ENCODE peak calls at places on chromosomes 6 and 20, in four cellular contexts. G, Q, X and Z are unnamed samples.

GRCh38 chr6:3749390-3749978 is 2.0 kb downstream of the PXDC1 start:
- DNase-seq in G (peak; percentile 46), Q (peak; percentile 52), X (no peak), Z (no peak)

GRCh38 chr6:33620158-33620583 is 951 bp upstream of the ITPR3 start:
- DNase-seq in Q (peak; percentile 56), X (no peak), G (peak; percentile 60), Z (no peak)

GRCh38 chr6:50353603-50354002 is 303.9 kb upstream of the DEFB112 start:
- DNase-seq in Q (no peak), G (no peak), X (no peak), Z (no peak)

GRCh38 chr6:37860226-37860839 is 40.8 kb downstream of the ZFAND3 start:
- DNase-seq in X (peak; percentile 65), G (peak; percentile 50), Q (no peak), Z (no peak)

GRCh38 chr6:149963462-149964242 is at the start of gene ULBP1:
- DNase-seq in Q (peak; percentile 96), X (peak; percentile 83), G (peak; percentile 67), Z (no peak)

GRCh38 chr6:151014404-151015150 is 149.1 kb downstream of the MTHFD1L start:
- DNase-seq in Q (peak; percentile 72), X (peak; percentile 71), G (peak; percentile 80), Z (peak; percentile 33)

GRCh38 chr6:26329763-26330511 is 35.1 kb upstream of the BTN3A2 start:
- DNase-seq in X (peak; percentile 68), G (peak; percentile 52), Q (peak; percentile 56), Z (no peak)

GRCh38 chr6:157221049-157221816 is 102.1 kb downstream of the TMEM242 start:
- DNase-seq in Q (peak; percentile 95), X (peak; percentile 63), G (peak; percentile 77), Z (peak; percentile 25)

GRCh38 chr6:4021862-4022715 is 56.8 kb downstream of the FAM217A start:
- DNase-seq in X (no peak), G (peak; percentile 35), Q (no peak), Z (no peak)

GRCh38 chr6:42212442-42212841 is 5.2 kb downstream of the MRPS10 start:
- DNase-seq in X (no peak), G (no peak), Q (no peak), Z (no peak)

GRCh38 chr6:18087396-18088165 is 34.9 kb downstream of the NHLRC1 start:
- DNase-seq in Q (no peak), G (no peak), X (no peak), Z (no peak)

GRCh38 chr6:34867484-34867883 is 20.4 kb downstream of the TAF11 start:
- DNase-seq in Q (peak; percentile 7), X (no peak), G (no peak), Z (no peak)

GRCh38 chr6:159832941-159833340 is 32.9 kb downstream of the PNLDC1 start:
- DNase-seq in X (no peak), G (no peak), Q (no peak), Z (peak; percentile 49)

GRCh38 chr20:49890651-49891361 is 24.5 kb downstream of the SPATA2 start:
- DNase-seq in G (peak; percentile 20), Q (no peak), X (no peak), Z (no peak)

GRCh38 chr6:135703621-135704020 is 147.9 kb upstream of the PDE7B start:
- DNase-seq in G (no peak), X (no peak), Q (no peak), Z (no peak)

GRCh38 chr6:148348335-148348734 is 5.7 kb downstream of the SASH1 start:
- DNase-seq in G (no peak), Q (no peak), X (no peak), Z (no peak)

GRCh38 chr6:82030761-82031160 is 216.8 kb downstream of the IBTK start:
- DNase-seq in X (no peak), Q (no peak), G (peak; percentile 35), Z (no peak)

GRCh38 chr6:82032444-82032843 is 215.1 kb downstream of the IBTK start:
- DNase-seq in X (no peak), Q (no peak), G (no peak), Z (no peak)

GRCh38 chr6:82025271-82025670 is 222.3 kb downstream of the IBTK start:
- DNase-seq in X (peak; percentile 15), G (no peak), Q (no peak), Z (no peak)

GRCh38 chr6:82033631-82034211 is 213.8 kb downstream of the IBTK start:
- DNase-seq in X (peak; percentile 20), Q (no peak), G (no peak), Z (no peak)

GRCh38 chr6:82030301-82030700 is 217.2 kb downstream of the IBTK start:
- DNase-seq in G (no peak), X (no peak), Q (no peak), Z (no peak)
- H3K9me1 ChIP-seq in G (no peaks in the 10 kb centered on the region), X (no peaks in the 10 kb centered on the region), Q (no peaks in the 10 kb centered on the region), Z (no peaks in the 10 kb centered on the region)

DNA sequence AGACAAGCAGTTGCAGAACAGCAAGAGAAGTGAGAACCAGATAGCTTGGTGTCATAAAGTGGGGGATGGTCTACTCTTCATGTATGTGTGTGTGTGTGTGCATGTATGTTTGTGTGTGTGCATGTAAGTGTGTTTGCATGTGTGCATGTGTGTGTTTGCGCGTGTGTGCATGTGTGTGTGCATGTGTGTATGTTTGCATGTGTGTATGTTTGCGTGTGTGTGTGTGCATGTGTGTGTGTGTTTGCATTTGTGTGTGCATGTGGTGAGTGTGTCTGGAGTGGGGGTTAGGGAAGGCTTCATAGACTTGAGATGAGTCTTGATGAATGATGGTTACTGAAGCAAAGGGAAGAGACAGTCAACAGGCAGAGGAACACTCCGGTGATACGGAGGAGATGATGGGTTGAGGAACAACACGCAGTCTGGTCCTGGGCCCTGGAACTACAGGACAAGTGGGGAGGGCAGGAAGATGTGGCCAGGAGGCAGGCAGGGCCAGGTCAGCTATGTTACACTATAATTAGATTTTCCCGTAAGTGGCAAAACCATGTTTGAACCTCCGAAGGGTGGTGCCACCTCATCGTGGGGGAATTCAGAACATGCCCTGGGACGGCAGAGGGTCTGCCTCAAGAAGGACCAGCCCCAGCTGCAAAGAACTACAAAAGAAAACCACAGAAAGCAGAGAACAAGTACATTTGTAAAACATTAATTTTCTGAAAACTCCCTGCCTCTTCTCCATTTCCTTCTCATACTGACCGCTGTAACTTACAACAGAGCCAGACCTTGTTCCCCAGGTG is 38.7 kb upstream of the PDE10A start:
- DNase-seq in G (no peak), Q (no peak), X (no peak), Z (no peak)
- H3K9me1 ChIP-seq in G (no peaks in the 10 kb centered on the region), Q (no peaks in the 10 kb centered on the region), X (peaks cover 14% of the 10 kb centered on the region), Z (no peaks in the 10 kb centered on the region)

DNA sequence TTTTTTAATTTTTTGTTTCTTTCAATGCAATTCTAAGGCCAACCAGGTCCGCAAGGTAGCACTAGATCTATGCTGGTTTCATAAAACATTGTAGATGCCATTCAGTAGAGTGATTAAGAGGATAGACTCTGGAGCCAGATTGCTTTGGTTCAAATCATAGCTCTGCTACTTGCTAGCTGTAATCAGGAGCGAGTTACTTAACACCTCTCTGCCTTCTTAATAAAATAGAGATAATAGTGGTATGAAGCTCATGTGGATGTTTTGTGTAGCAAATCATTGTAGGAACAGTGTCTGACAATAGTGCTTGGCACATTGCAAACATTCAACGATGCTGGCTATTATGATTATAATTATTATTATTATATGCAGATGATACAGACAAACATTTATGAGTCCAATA is 164.9 kb downstream of the LAMA2 start:
- DNase-seq in G (no peak), X (no peak), Q (no peak), Z (no peak)
- H3K9me1 ChIP-seq in G (no peaks in the 10 kb centered on the region), X (no peaks in the 10 kb centered on the region), Q (no peaks in the 10 kb centered on the region), Z (no peaks in the 10 kb centered on the region)

GRCh38 chr20:63611646-63612045 is 15.3 kb downstream of the GMEB2 start:
- DNase-seq in Q (no peak), G (no peak), X (no peak), Z (no peak)

GRCh38 chr20:63602321-63602720 is 24.6 kb downstream of the GMEB2 start:
- DNase-seq in Q (no peak), G (no peak), X (no peak), Z (no peak)

GRCh38 chr20:63612276-63612931 is 14.5 kb downstream of the GMEB2 start:
- DNase-seq in Q (no peak), G (no peak), X (no peak), Z (no peak)

GRCh38 chr20:63610581-63611435 is 16.1 kb downstream of the GMEB2 start:
- DNase-seq in X (no peak), Q (no peak), G (no peak), Z (no peak)

DNA sequence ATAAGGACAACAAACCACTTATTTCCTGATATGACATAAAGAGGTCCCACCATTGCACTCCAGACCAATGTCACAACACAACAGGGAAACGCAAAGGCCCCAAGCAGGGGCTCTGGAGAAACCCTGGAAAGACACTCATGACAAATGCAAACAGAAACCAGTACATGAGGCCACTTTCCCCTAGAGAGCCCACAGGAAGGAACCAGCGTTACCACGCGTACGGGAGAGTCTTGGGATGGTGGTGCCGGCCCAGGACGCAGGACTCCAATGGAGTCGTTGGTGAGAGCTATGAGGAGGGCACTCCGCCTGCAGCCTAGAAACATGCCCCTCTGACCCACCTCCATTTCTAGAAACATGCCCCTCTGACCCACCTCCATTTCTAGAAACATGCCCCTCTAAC is 20.2 kb downstream of the GMEB2 start:
- DNase-seq in X (no peak), Q (no peak), G (no peak), Z (no peak)
- H3K9me1 ChIP-seq in X (no peaks in the 10 kb centered on the region), Q (no peaks in the 10 kb centered on the region), G (no peaks in the 10 kb centered on the region), Z (no peaks in the 10 kb centered on the region)

DNA sequence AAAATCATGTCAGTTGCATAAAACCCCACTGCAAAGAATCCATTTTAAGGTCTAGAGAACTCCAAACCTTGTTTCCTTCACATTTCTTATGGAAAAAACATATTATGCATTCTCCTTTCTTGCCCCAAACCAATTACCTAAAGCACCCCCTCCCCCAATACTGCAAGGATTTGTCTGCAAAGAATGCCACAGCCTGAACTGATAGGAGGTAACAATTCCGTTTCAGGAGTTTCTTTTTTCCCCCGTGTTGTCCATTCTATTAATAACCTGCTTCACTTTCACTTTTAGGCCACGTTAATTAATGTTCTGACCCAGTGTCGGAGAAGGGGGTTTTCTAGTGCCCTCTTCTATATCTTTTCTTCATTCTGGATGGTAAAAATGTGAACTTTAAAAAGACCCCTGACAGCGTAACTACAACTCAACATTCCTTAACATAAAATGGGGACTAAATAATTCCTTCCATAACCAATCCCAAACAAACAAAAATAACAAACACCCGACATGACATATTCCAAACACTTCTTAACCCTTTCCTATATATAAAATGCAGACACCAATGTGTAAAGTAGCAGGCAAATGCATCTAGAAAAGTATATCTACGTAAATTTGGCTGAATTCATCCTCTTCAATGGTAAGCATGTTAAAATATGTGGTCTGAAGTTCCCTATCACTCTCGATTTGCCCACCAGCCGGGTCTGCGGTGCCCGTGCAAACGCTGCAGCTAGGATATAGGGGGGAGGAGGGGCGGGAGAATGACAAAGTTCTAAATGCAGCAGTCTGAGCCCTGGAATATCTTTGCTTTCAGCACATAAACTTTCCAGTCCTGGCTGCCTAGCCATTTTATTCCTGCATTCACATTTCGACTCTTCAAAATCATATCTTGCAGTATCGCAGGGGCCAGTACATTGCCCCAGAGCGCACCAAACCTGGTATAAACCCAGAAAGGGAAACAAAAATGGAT is 978 bp downstream of the NRN1 start:
- DNase-seq in X (no peak), Q (no peak), G (peak; percentile 24), Z (no peak)
- H3K9me1 ChIP-seq in X (no peaks in the 10 kb centered on the region), Q (no peaks in the 10 kb centered on the region), G (no peaks in the 10 kb centered on the region), Z (no peaks in the 10 kb centered on the region)